ENCODE peak calls at places on chromosomes 1 and 21, in four cellular contexts. G is HL-60, K is K562, V is GM12878. J is an unnamed sample.

GRCh38 chr1:191453487-191453886 is 704.8 kb upstream of the RGS18 start:
- DNase-seq in G (no peak), K (no peak), V (no peak), J (no peak)

GRCh38 chr1:235503333-235504121 is 725 bp downstream of the B3GALNT2 start:
- DNase-seq in G (peak; percentile 76), K (no peak), V (no peak), J (no peak)

GRCh38 chr21:45455321-45456013 is 50.5 kb downstream of the COL18A1 start:
- DNase-seq in G (peak; percentile 23), K (no peak), V (no peak), J (no peak)

GRCh38 chr1:158014702-158015320 is 21.4 kb downstream of the KIRREL1 start:
- DNase-seq in G (no peak), K (no peak), V (no peak), J (no peak)

GRCh38 chr1:107549152-107549810 is 408.4 kb downstream of the NTNG1 start:
- DNase-seq in G (no peak), K (no peak), V (no peak), J (no peak)

GRCh38 chr1:212481438-212481767 is 48.7 kb downstream of the NENF start:
- DNase-seq in G (no peak), K (no peak), V (no peak), J (no peak)

GRCh38 chr1:206908038-206908437 is 10.8 kb downstream of the IL24 start:
- DNase-seq in G (no peak), K (no peak), V (no peak), J (no peak)

GRCh38 chr1:160403244-160403643 is 2.9 kb downstream of the VANGL2 start:
- DNase-seq in G (no peak), K (no peak), V (no peak), J (no peak)

DNA sequence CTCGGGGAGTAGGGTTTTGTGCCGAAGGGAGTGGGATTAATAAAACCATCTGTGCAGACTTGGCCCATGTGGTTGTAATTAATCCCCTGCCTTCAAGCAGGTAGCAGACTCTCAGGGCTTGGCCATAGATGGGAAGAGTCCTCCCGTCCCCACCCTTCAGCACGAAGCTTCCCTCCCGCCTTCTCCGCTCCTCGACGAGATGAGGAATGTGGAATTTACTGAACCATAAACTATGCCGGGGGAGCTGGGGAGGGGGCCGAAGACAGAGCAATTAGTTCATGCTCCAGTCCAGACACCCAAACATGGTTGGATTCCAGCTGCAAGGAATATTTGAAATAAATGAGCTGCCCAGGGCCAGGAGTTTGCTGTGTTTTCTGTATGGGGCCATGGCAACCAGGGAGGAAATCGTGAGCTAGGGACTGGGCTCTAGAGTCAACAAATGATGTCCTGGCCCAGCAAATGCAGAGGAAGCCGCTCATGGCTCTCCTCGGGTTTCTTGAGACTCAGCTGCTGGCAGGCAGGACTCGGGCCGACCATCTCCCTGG is 78.8 kb downstream of the SPSB1 start:
- DNase-seq in G (no peak), K (no peak), V (no peak), J (no peak)
- TF ChIP-seq SPI1 in G (no peak), K (no peak), V (no peak), J (no peak)

GRCh38 chr1:167661527-167662436 is 31.8 kb downstream of the RCSD1 start:
- DNase-seq in G (no peak), K (no peak), V (no peak), J (no peak)

GRCh38 chr1:167659876-167660275 is 29.8 kb downstream of the RCSD1 start:
- DNase-seq in G (no peak), K (no peak), V (no peak), J (no peak)

GRCh38 chr1:167659440-167659839 is 29.4 kb downstream of the RCSD1 start:
- DNase-seq in G (no peak), K (peak; percentile 56), V (no peak), J (no peak)

GRCh38 chr1:167656657-167657056 is 26.6 kb downstream of the RCSD1 start:
- DNase-seq in G (no peak), K (no peak), V (no peak), J (no peak)

GRCh38 chr1:167658574-167659328 is 28.7 kb downstream of the RCSD1 start:
- DNase-seq in G (peak; percentile 40), K (no peak), V (no peak), J (no peak)
- TF ChIP-seq POLR2AphosphoS5 in G (no peak), K (no peak), V (no peak), J (no peak)

GRCh38 chr1:37945743-37946702 is 830 bp downstream of the INPP5B start:
- DNase-seq in G (peak; percentile 45), K (peak; percentile 92), V (no peak), J (no peak)

GRCh38 chr1:37948160-37948559 is 1.3 kb upstream of the INPP5B start:
- DNase-seq in G (no peak), K (no peak), V (no peak), J (no peak)

GRCh38 chr1:37947364-37947763 is 511 bp upstream of the INPP5B start:
- DNase-seq in G (no peak), K (no peak), V (no peak), J (no peak)

GRCh38 chr1:37948841-37949240 is 2.0 kb upstream of the INPP5B start:
- DNase-seq in G (no peak), K (no peak), V (no peak), J (no peak)

DNA sequence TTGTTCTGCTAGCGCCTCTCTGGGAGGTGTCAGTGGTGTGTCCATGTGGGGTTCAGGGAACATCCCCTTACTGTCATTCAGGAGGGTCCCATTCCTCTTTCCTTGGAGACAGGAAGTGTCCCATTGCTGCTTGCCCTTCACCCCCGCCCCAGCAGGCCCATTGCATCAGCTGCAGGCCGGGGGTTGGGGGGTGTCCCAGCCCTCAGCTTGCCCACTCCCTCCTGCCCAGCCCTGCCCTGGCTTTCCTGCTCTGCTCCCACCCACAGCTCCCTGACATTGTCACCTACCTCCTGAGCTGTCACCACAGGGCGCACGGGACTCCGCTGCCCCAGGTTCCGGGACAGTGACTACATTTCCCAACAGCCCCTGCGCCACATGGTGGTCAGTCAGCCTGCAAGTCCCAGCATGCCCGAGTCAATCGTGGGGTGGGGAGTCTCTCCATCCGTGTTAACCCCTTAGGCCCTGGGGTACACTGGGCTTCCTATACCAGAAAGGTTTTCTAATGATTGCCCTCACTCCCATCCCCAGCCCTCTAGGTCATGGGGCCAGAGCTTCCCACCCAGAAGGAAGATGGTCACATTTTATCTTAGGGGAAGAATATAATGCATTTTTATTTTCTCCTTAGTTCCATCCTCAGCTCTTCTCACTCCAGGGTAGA is at the start of gene INPP5B:
- DNase-seq in G (peak; percentile 90), K (peak; percentile 91), V (peak; percentile 60), J (peak; percentile 95)
- TF ChIP-seq SPI1 in G (peak; percentile 5), K (peak; percentile 70), V (peak; percentile 31), J (peak; percentile 40)

GRCh38 chr1:203534526-203534925 is 40.6 kb downstream of the OPTC start:
- DNase-seq in G (no peak), K (no peak), V (no peak), J (no peak)

GRCh38 chr1:203536575-203536974 is 42.6 kb downstream of the OPTC start:
- DNase-seq in G (no peak), K (no peak), V (no peak), J (no peak)

GRCh38 chr1:203537806-203538464 is 44.0 kb downstream of the OPTC start:
- DNase-seq in G (no peak), K (no peak), V (no peak), J (no peak)

GRCh38 chr1:203538726-203539125 is 44.8 kb downstream of the OPTC start:
- DNase-seq in G (no peak), K (no peak), V (no peak), J (no peak)

DNA sequence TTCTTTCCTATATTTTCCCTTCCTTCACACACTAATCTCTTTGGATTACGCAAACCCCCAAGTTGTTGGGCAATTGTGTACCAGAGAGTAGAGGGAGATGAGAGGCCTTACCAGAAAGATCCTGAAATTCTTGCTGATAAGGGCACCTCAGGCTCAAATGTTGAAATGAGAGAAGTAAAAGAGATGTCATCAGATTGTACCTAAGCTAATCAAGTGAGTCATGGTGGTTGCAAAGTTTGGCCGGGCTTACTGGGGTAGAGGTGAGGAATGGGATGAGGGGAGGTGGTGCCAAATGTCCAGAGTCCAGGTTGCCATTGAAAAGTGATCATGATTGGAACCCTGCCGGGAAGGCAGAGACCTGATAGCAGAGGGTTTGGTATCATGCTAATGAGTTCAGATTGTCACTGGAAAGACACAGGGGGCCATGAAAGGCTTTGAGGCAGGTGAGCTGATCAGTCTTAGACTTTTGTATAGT is 43.1 kb downstream of the OPTC start:
- DNase-seq in G (peak; percentile 79), K (no peak), V (no peak), J (no peak)
- TF ChIP-seq POLR2AphosphoS5 in G (no peak), K (no peak), V (no peak), J (no peak)

DNA sequence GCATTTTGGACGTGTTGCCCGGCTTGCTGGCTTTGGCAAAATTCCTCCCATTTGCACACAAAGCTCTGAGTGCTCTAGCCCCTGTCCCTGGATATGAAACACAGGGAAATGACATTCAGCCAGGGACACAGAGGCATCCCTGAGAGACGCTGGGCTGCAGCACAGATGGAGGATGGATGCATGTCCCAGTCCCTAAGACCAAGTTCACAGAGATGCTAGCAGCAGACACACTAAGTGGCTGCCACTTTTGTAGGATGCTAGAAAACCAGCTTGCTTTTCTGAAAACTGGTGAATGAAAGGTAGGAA is 12.5 kb downstream of the ACTRT2 start:
- DNase-seq in G (no peak), K (no peak), V (no peak), J (no peak)
- TF ChIP-seq SPI1 in G (no peak), K (no peak), V (no peak), J (no peak)

GRCh38 chr1:185008746-185009360 is 34.5 kb upstream of the NIBAN1 start:
- DNase-seq in G (no peak), K (no peak), V (no peak), J (no peak)
- TF ChIP-seq POLR2AphosphoS5 in G (no peak), K (no peak), V (no peak), J (no peak)

J was measured in GM12891.